ENCODE peak calls at places on chromosome 18, in seven cellular contexts. U, E, X, B, W, G and A are unnamed samples.

GRCh38 chr18:24273596-24273995 is 124.0 kb downstream of the OSBPL1A start:
- DNase-seq in U (no peak), E (no peak), X (no peak), B (no peak), W (no peak), G (no peak), A (no peak)

GRCh38 chr18:58512161-58512581 is 116.7 kb downstream of the ALPK2 start:
- DNase-seq in U (no peak), E (no peak), X (no peak), B (no peak), W (peak; percentile 76), G (no peak), A (no peak)

GRCh38 chr18:43486462-43486861 is 209.2 kb upstream of the SYT4 start:
- DNase-seq in U (peak; percentile 15), E (no peak), X (peak; percentile 24), B (no peak), W (peak; percentile 55), G (no peak), A (no peak)

GRCh38 chr18:27865431-27865830 is 311.5 kb downstream of the CDH2 start:
- DNase-seq in U (no peak), E (no peak), X (no peak), B (no peak), W (no peak), G (no peak), A (no peak)

GRCh38 chr18:58525517-58525916 is 103.4 kb downstream of the ALPK2 start:
- DNase-seq in U (no peak), E (no peak), X (no peak), B (no peak), W (no peak), G (no peak), A (peak; percentile 22)

GRCh38 chr18:10081477-10081876 is 167.7 kb downstream of the VAPA start:
- DNase-seq in U (no peak), E (no peak), X (no peak), B (no peak), W (no peak), G (no peak), A (no peak)

GRCh38 chr18:48728204-48728833 is 189.5 kb downstream of the CTIF start:
- DNase-seq in U (no peak), E (no peak), X (no peak), B (no peak), W (no peak), G (peak; percentile 92), A (no peak)

GRCh38 chr18:51765712-51766360 is 568.4 kb upstream of the MEX3C start:
- DNase-seq in U (no peak), E (no peak), X (no peak), B (no peak), W (no peak), G (no peak), A (no peak)

GRCh38 chr18:43531438-43531837 is 254.1 kb upstream of the SYT4 start:
- DNase-seq in U (no peak), E (no peak), X (no peak), B (no peak), W (no peak), G (no peak), A (no peak)

GRCh38 chr18:37847544-37847943 is 281.9 kb upstream of the CELF4 start:
- DNase-seq in U (no peak), E (no peak), X (no peak), B (no peak), W (no peak), G (no peak), A (no peak)

GRCh38 chr18:44309185-44309584 is 371.5 kb upstream of the SETBP1 start:
- DNase-seq in U (no peak), E (no peak), X (no peak), B (no peak), W (no peak), G (no peak), A (no peak)

GRCh38 chr18:23331091-23331920 is 121.8 kb upstream of the RIOK3 start:
- DNase-seq in U (no peak), E (no peak), X (no peak), B (no peak), W (no peak), G (no peak), A (peak; percentile 64)

GRCh38 chr18:63617049-63617995 is 26.7 kb downstream of the SERPINB4 start:
- DNase-seq in U (peak; percentile 33), E (no peak), X (no peak), B (no peak), W (no peak), G (no peak), A (no peak)

GRCh38 chr18:24364177-24364576 is 33.4 kb downstream of the OSBPL1A start:
- DNase-seq in U (no peak), E (no peak), X (no peak), B (no peak), W (no peak), G (no peak), A (no peak)

GRCh38 chr18:66795011-66795410 is 191.1 kb upstream of the CDH19 start:
- DNase-seq in U (no peak), E (no peak), X (no peak), B (no peak), W (no peak), G (no peak), A (no peak)

GRCh38 chr18:6414723-6415362 is at the start of gene L3MBTL4:
- DNase-seq in U (peak; percentile 70), E (peak; percentile 74), X (no peak), B (no peak), W (peak; percentile 53), G (no peak), A (peak; percentile 67)

GRCh38 chr18:50817898-50818250 is 1.9 kb downstream of the MRO start:
- DNase-seq in U (no peak), E (no peak), X (no peak), B (no peak), W (no peak), G (peak; percentile 15), A (no peak)

GRCh38 chr18:63107171-63107850 is 212.3 kb downstream of the BCL2 start:
- DNase-seq in U (no peak), E (no peak), X (no peak), B (no peak), W (no peak), G (no peak), A (no peak)

GRCh38 chr18:63317556-63317946 is 2.0 kb downstream of the BCL2 start:
- DNase-seq in U (peak; percentile 23), E (no peak), X (no peak), B (no peak), W (no peak), G (no peak), A (no peak)

GRCh38 chr18:75162467-75162866 is 46.5 kb downstream of the PTGR3 start:
- DNase-seq in U (no peak), E (no peak), X (no peak), B (no peak), W (no peak), G (no peak), A (no peak)

DNA sequence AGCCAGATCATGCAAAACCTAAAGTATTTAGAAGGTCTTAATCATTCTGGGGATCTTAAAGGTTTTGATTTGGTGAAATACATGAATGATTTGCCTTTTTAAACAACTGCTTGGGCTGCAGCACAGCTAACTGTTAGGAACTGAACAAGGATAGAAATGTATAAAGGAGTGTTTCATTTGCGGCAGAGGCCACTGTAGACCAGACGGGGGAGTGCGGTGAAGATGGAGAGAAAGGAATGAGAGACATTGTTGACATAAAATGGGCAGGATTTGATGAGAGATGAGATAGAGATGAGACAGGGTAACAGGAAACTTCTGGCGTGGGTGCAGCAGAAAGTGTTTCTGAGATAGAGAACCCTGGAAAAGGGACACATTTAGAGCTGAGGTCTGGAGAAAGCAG is 308.1 kb downstream of the TMX3 start:
- DNase-seq in U (no peak), E (no peak), X (no peak), B (no peak), W (no peak), G (no peak), A (no peak)
- TF ChIP-seq CTCF in U (no peak), E (no peak), X (no peak), B (no peak), W (no peak), G (peak; percentile 8), A (no peak)

GRCh38 chr18:13375302-13376255 is 157.0 kb downstream of the LDLRAD4 start:
- DNase-seq in U (no peak), E (no peak), X (no peak), B (peak; percentile 67), W (no peak), G (peak; percentile 40), A (no peak)
- TF ChIP-seq CTCF in U (no peak), E (no peak), X (no peak), B (no peak), W (no peak), G (no peak), A (no peak)

GRCh38 chr18:80159713-80160636 is 50.9 kb downstream of the ADNP2 start:
- DNase-seq in U (no peak), E (no peak), X (peak; percentile 87), B (peak; percentile 53), W (no peak), G (no peak), A (no peak)

GRCh38 chr18:80158365-80158764 is 49.3 kb downstream of the ADNP2 start:
- DNase-seq in U (no peak), E (no peak), X (no peak), B (no peak), W (no peak), G (no peak), A (no peak)

GRCh38 chr18:80149667-80150066 is 40.6 kb downstream of the ADNP2 start:
- DNase-seq in U (no peak), E (no peak), X (no peak), B (no peak), W (no peak), G (no peak), A (no peak)

GRCh38 chr18:80157708-80158343 is 48.8 kb downstream of the ADNP2 start:
- DNase-seq in U (peak; percentile 27), E (peak; percentile 67), X (peak; percentile 91), B (peak; percentile 81), W (peak; percentile 78), G (no peak), A (peak; percentile 86)

DNA sequence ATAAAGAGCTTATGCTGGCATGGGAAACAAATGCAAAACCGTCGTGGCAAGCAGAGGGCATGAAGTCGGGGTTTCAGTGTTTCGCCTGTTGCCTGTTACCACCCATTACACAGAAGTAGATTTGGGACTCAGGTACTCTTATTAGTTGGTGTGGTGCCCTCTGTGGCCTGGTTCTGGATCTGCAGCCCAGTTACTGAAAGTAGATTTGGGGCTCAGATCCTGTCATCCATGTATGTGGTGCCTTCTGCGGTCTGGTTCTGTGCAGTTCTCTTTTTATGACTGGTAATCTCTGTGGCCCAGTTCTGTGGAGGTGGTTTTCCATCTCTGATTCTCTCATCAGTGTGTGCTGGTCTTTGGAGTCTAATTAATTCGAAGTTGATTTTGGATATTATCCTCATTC is 45.2 kb downstream of the ADNP2 start:
- DNase-seq in U (no peak), E (no peak), X (no peak), B (peak; percentile 35), W (peak; percentile 47), G (no peak), A (no peak)
- TF ChIP-seq CTCF in U (peak; percentile 20), E (no peak), X (peak; percentile 38), B (peak; percentile 56), W (peak; percentile 56), G (peak; percentile 43), A (no peak)

GRCh38 chr18:36424741-36425142 is 127.2 kb downstream of the FHOD3 start:
- DNase-seq in U (no peak), E (no peak), X (no peak), B (no peak), W (no peak), G (no peak), A (no peak)
- TF ChIP-seq CTCF in U (no peak), E (no peak), X (no peak), B (no peak), W (peak; percentile 8), G (no peak), A (no peak)

GRCh38 chr18:52903858-52904257 is 563.9 kb downstream of the DCC start:
- DNase-seq in U (peak; percentile 39), E (no peak), X (peak; percentile 73), B (no peak), W (peak; percentile 73), G (no peak), A (peak; percentile 59)
- TF ChIP-seq CTCF in U (peak; percentile 53), E (no peak), X (peak; percentile 91), B (no peak), W (peak; percentile 91), G (no peak), A (peak; percentile 80)